ENCODE peak calls at places on chromosomes 12 and 14, in six cellular contexts. P is stimulated activated CD4-positive, alpha-beta T cell treated with anti-CD3 and anti-CD28 coated beads, Interleukin-15, amount 100 ng/mL, for 24 hours; F is H4; W is GM10248; I is stimulated activated effector memory CD8-positive, alpha-beta T cell treated with anti-CD3 and anti-CD28 coated beads, Interleukin-12 subunit alpha, Interleukin-12 subunit beta, amount 100 ng/mL, for 72 hours; H is stimulated activated CD8-positive, alpha-beta memory T cell treated with anti-CD3 and anti-CD28 coated beads, Interleukin-4, amount 100 ng/mL, for 4 hours. Z is an unnamed sample.

GRCh38 chr14:35809597-35809996 is 502 bp upstream of the RALGAPA1 start:
- DNase-seq in P (no peak), H (no peak), W (no peak), I (no peak), F (no peak), Z (no peak)

GRCh38 chr12:19811922-19812321 is 372.6 kb downstream of the AEBP2 start:
- DNase-seq in F (no peak), H (no peak), I (no peak), P (no peak), W (no peak), Z (no peak)

GRCh38 chr12:111434680-111435338 is 29.1 kb downstream of the SH2B3 start:
- DNase-seq in W (peak), F (peak), I (peak), P (peak), H (peak), Z (no peak)

GRCh38 chr12:58306266-58306995 is 365.1 kb downstream of the ATP23 start:
- DNase-seq in I (no peak), F (no peak), H (no peak), W (no peak), P (no peak), Z (no peak)

GRCh38 chr12:112705037-112705632 is 86.4 kb upstream of the RPH3A start:
- DNase-seq in I (no peak), H (no peak), P (no peak), W (no peak), F (no peak), Z (peak)

GRCh38 chr12:3361156-3361555 is 129.8 kb upstream of the PRMT8 start:
- DNase-seq in H (no peak), I (no peak), P (no peak), F (no peak), W (no peak), Z (no peak)

GRCh38 chr14:51095854-51096823 is 1.2 kb upstream of the TRIM9 start:
- DNase-seq in H (no peak), P (peak), F (no peak), W (no peak), I (no peak), Z (no peak)

GRCh38 chr12:26034371-26035142 is 76.1 kb downstream of the RASSF8 start:
- DNase-seq in W (no peak), I (no peak), F (no peak), H (no peak), P (no peak), Z (peak)

GRCh38 chr14:48391661-48392060 is 716.3 kb upstream of the MDGA2 start:
- DNase-seq in P (no peak), W (no peak), I (no peak), H (no peak), F (no peak), Z (no peak)

GRCh38 chr12:54701940-54702592 is 53.9 kb upstream of the DCD start:
- DNase-seq in F (peak), P (no peak), W (peak), I (no peak), H (no peak), Z (peak)

GRCh38 chr12:40099423-40099853 is 6.4 kb downstream of the SLC2A13 start:
- DNase-seq in F (no peak), W (no peak), P (no peak), H (no peak), I (no peak), Z (no peak)

GRCh38 chr12:93742086-93742934 is 65.1 kb downstream of the CRADD start:
- DNase-seq in I (peak), P (peak), H (no peak), F (peak), W (peak), Z (peak)

GRCh38 chr12:27535318-27535717 is 11.3 kb downstream of the PPFIBP1 start:
- DNase-seq in I (no peak), F (no peak), P (no peak), H (no peak), W (no peak), Z (no peak)

GRCh38 chr12:59719701-59720100 is 123.9 kb downstream of the SLC16A7 start:
- DNase-seq in H (no peak), P (no peak), I (no peak), W (no peak), F (no peak), Z (no peak)

GRCh38 chr12:41932470-41932991 is 212.1 kb downstream of the GXYLT1 start:
- DNase-seq in H (no peak), F (peak), W (peak), I (no peak), P (peak), Z (no peak)

GRCh38 chr14:50928002-50928635 is 16.2 kb downstream of the PYGL start:
- DNase-seq in I (no peak), W (peak), H (no peak), P (no peak), F (no peak), Z (no peak)

GRCh38 chr14:26729851-26730250 is 132.0 kb upstream of the NOVA1 start:
- DNase-seq in H (no peak), F (peak), I (no peak), W (no peak), P (no peak), Z (no peak)

GRCh38 chr12:76976777-76977465 is 88.4 kb downstream of the E2F7 start:
- DNase-seq in P (no peak), F (no peak), I (no peak), H (no peak), W (no peak), Z (no peak)

GRCh38 chr12:95460105-95460504 is 13.8 kb upstream of the METAP2 start:
- DNase-seq in W (no peak), I (no peak), H (no peak), F (no peak), P (no peak), Z (no peak)